ENCODE peak calls at places on chromosomes 11 and 22, in ten cellular contexts. One of them, this sample, is unnamed.

GRCh38 chr11:57288771-57289579 is 35.8 kb downstream of the TNKS1BP1 start:
- DNase-seq in Daoy: peak
- DNase-seq in stimulated activated CD4-positive, alpha-beta T cell treated with anti-CD3 and anti-CD28 coated beads, Interleukin-4, amount 100 ng/mL, for 4 hours: no peak
- DNase-seq in pons: no peak
- DNase-seq in central memory CD4-positive, alpha-beta T cell: no peak
- DNase-seq in T-helper 1 cell: no peak
- DNase-seq in T-cell: no peak
- DNase-seq in WTC11: no peak
- DNase-seq in A549: no peak
- DNase-seq in hepatic stellate cell: no peak
- DNase-seq in this sample: no peak

GRCh38 chr22:17638182-17638431 is 450 bp upstream of the BCL2L13 start:
- DNase-seq in Daoy: no peak
- DNase-seq in hepatic stellate cell: no peak
- DNase-seq in pons: no peak
- DNase-seq in T-cell: no peak
- DNase-seq in WTC11: no peak
- DNase-seq in T-helper 1 cell: no peak
- DNase-seq in A549: no peak
- DNase-seq in stimulated activated CD4-positive, alpha-beta T cell treated with anti-CD3 and anti-CD28 coated beads, Interleukin-4, amount 100 ng/mL, for 4 hours: no peak
- DNase-seq in central memory CD4-positive, alpha-beta T cell: no peak
- DNase-seq in this sample: no peak

GRCh38 chr11:18936002-18936673 is 3.1 kb downstream of the MRGPRX1 start:
- DNase-seq in T-helper 1 cell: no peak
- DNase-seq in WTC11: peak
- DNase-seq in stimulated activated CD4-positive, alpha-beta T cell treated with anti-CD3 and anti-CD28 coated beads, Interleukin-4, amount 100 ng/mL, for 4 hours: no peak
- DNase-seq in central memory CD4-positive, alpha-beta T cell: no peak
- DNase-seq in hepatic stellate cell: no peak
- DNase-seq in T-cell: no peak
- DNase-seq in pons: no peak
- DNase-seq in Daoy: no peak
- DNase-seq in A549: no peak
- DNase-seq in this sample: no peak

GRCh38 chr11:13891911-13892310 is 70.6 kb upstream of the SPON1 start:
- DNase-seq in pons: no peak
- DNase-seq in hepatic stellate cell: no peak
- DNase-seq in T-helper 1 cell: no peak
- DNase-seq in central memory CD4-positive, alpha-beta T cell: no peak
- DNase-seq in A549: no peak
- DNase-seq in T-cell: no peak
- DNase-seq in Daoy: no peak
- DNase-seq in stimulated activated CD4-positive, alpha-beta T cell treated with anti-CD3 and anti-CD28 coated beads, Interleukin-4, amount 100 ng/mL, for 4 hours: no peak
- DNase-seq in WTC11: no peak
- DNase-seq in this sample: no peak

GRCh38 chr11:70551323-70552166 is 153.2 kb downstream of the CTTN start:
- DNase-seq in pons: no peak
- DNase-seq in central memory CD4-positive, alpha-beta T cell: no peak
- DNase-seq in Daoy: peak
- DNase-seq in hepatic stellate cell: peak
- DNase-seq in A549: no peak
- DNase-seq in stimulated activated CD4-positive, alpha-beta T cell treated with anti-CD3 and anti-CD28 coated beads, Interleukin-4, amount 100 ng/mL, for 4 hours: no peak
- DNase-seq in T-cell: no peak
- DNase-seq in T-helper 1 cell: no peak
- DNase-seq in WTC11: no peak
- DNase-seq in this sample: no peak

GRCh38 chr11:124597661-124598060 is 13.6 kb upstream of the PANX3 start:
- DNase-seq in hepatic stellate cell: no peak
- DNase-seq in T-cell: no peak
- DNase-seq in central memory CD4-positive, alpha-beta T cell: no peak
- DNase-seq in WTC11: no peak
- DNase-seq in T-helper 1 cell: no peak
- DNase-seq in pons: no peak
- DNase-seq in stimulated activated CD4-positive, alpha-beta T cell treated with anti-CD3 and anti-CD28 coated beads, Interleukin-4, amount 100 ng/mL, for 4 hours: no peak
- DNase-seq in Daoy: no peak
- DNase-seq in A549: no peak
- DNase-seq in this sample: no peak

GRCh38 chr11:12390687-12391110 is 13.3 kb downstream of the PARVA start:
- DNase-seq in WTC11: no peak
- DNase-seq in hepatic stellate cell: no peak
- DNase-seq in central memory CD4-positive, alpha-beta T cell: no peak
- DNase-seq in A549: no peak
- DNase-seq in Daoy: no peak
- DNase-seq in stimulated activated CD4-positive, alpha-beta T cell treated with anti-CD3 and anti-CD28 coated beads, Interleukin-4, amount 100 ng/mL, for 4 hours: no peak
- DNase-seq in T-cell: no peak
- DNase-seq in pons: no peak
- DNase-seq in T-helper 1 cell: no peak
- DNase-seq in this sample: no peak

GRCh38 chr22:38947321-38948112 is 9.9 kb upstream of the APOBEC3A start:
- DNase-seq in central memory CD4-positive, alpha-beta T cell: no peak
- DNase-seq in pons: peak
- DNase-seq in T-cell: no peak
- DNase-seq in Daoy: no peak
- DNase-seq in A549: no peak
- DNase-seq in stimulated activated CD4-positive, alpha-beta T cell treated with anti-CD3 and anti-CD28 coated beads, Interleukin-4, amount 100 ng/mL, for 4 hours: no peak
- DNase-seq in hepatic stellate cell: no peak
- DNase-seq in WTC11: no peak
- DNase-seq in T-helper 1 cell: no peak
- DNase-seq in this sample: no peak

GRCh38 chr22:46044718-46045458 is 67.9 kb upstream of the WNT7B start:
- DNase-seq in WTC11: peak
- DNase-seq in T-cell: no peak
- DNase-seq in Daoy: no peak
- DNase-seq in stimulated activated CD4-positive, alpha-beta T cell treated with anti-CD3 and anti-CD28 coated beads, Interleukin-4, amount 100 ng/mL, for 4 hours: peak
- DNase-seq in A549: no peak
- DNase-seq in central memory CD4-positive, alpha-beta T cell: no peak
- DNase-seq in pons: no peak
- DNase-seq in T-helper 1 cell: no peak
- DNase-seq in hepatic stellate cell: no peak
- DNase-seq in this sample: no peak

GRCh38 chr11:3131330-3131941 is 33.7 kb downstream of the OSBPL5 start:
- DNase-seq in pons: no peak
- DNase-seq in Daoy: no peak
- DNase-seq in A549: no peak
- DNase-seq in stimulated activated CD4-positive, alpha-beta T cell treated with anti-CD3 and anti-CD28 coated beads, Interleukin-4, amount 100 ng/mL, for 4 hours: no peak
- DNase-seq in T-helper 1 cell: no peak
- DNase-seq in hepatic stellate cell: no peak
- DNase-seq in T-cell: no peak
- DNase-seq in central memory CD4-positive, alpha-beta T cell: no peak
- DNase-seq in WTC11: no peak
- DNase-seq in this sample: no peak

GRCh38 chr22:23065069-23065451 is 5.3 kb upstream of the GNAZ start:
- DNase-seq in A549: no peak
- DNase-seq in T-helper 1 cell: no peak
- DNase-seq in central memory CD4-positive, alpha-beta T cell: no peak
- DNase-seq in hepatic stellate cell: no peak
- DNase-seq in T-cell: no peak
- DNase-seq in WTC11: peak
- DNase-seq in pons: no peak
- DNase-seq in stimulated activated CD4-positive, alpha-beta T cell treated with anti-CD3 and anti-CD28 coated beads, Interleukin-4, amount 100 ng/mL, for 4 hours: no peak
- DNase-seq in Daoy: no peak
- DNase-seq in this sample: no peak

GRCh38 chr11:72975778-72976520 is 161.7 kb downstream of the ATG16L2 start:
- DNase-seq in WTC11: no peak
- DNase-seq in T-cell: no peak
- DNase-seq in central memory CD4-positive, alpha-beta T cell: no peak
- DNase-seq in A549: no peak
- DNase-seq in Daoy: no peak
- DNase-seq in hepatic stellate cell: peak
- DNase-seq in stimulated activated CD4-positive, alpha-beta T cell treated with anti-CD3 and anti-CD28 coated beads, Interleukin-4, amount 100 ng/mL, for 4 hours: no peak
- DNase-seq in T-helper 1 cell: peak
- DNase-seq in pons: peak
- DNase-seq in this sample: no peak

GRCh38 chr11:128565881-128566280 is 21.5 kb downstream of the ETS1 start:
- DNase-seq in central memory CD4-positive, alpha-beta T cell: no peak
- DNase-seq in hepatic stellate cell: no peak
- DNase-seq in stimulated activated CD4-positive, alpha-beta T cell treated with anti-CD3 and anti-CD28 coated beads, Interleukin-4, amount 100 ng/mL, for 4 hours: no peak
- DNase-seq in Daoy: no peak
- DNase-seq in pons: no peak
- DNase-seq in WTC11: no peak
- DNase-seq in T-cell: no peak
- DNase-seq in A549: no peak
- DNase-seq in T-helper 1 cell: no peak
- DNase-seq in this sample: no peak

GRCh38 chr22:50169774-50170341 is 673 bp upstream of the PANX2 start:
- DNase-seq in T-cell: no peak
- DNase-seq in WTC11: no peak
- DNase-seq in central memory CD4-positive, alpha-beta T cell: no peak
- DNase-seq in hepatic stellate cell: no peak
- DNase-seq in stimulated activated CD4-positive, alpha-beta T cell treated with anti-CD3 and anti-CD28 coated beads, Interleukin-4, amount 100 ng/mL, for 4 hours: peak
- DNase-seq in Daoy: peak
- DNase-seq in T-helper 1 cell: peak
- DNase-seq in pons: no peak
- DNase-seq in A549: no peak
- DNase-seq in this sample: no peak

GRCh38 chr11:15072551-15073143 is 746 bp upstream of the CALCB start:
- DNase-seq in A549: no peak
- DNase-seq in WTC11: no peak
- DNase-seq in T-helper 1 cell: no peak
- DNase-seq in T-cell: no peak
- DNase-seq in Daoy: no peak
- DNase-seq in central memory CD4-positive, alpha-beta T cell: no peak
- DNase-seq in hepatic stellate cell: no peak
- DNase-seq in pons: no peak
- DNase-seq in stimulated activated CD4-positive, alpha-beta T cell treated with anti-CD3 and anti-CD28 coated beads, Interleukin-4, amount 100 ng/mL, for 4 hours: no peak
- DNase-seq in this sample: no peak

GRCh38 chr22:46027219-46028068 is 50.5 kb upstream of the WNT7B start:
- DNase-seq in WTC11: peak
- DNase-seq in Daoy: no peak
- DNase-seq in pons: peak
- DNase-seq in stimulated activated CD4-positive, alpha-beta T cell treated with anti-CD3 and anti-CD28 coated beads, Interleukin-4, amount 100 ng/mL, for 4 hours: no peak
- DNase-seq in central memory CD4-positive, alpha-beta T cell: no peak
- DNase-seq in hepatic stellate cell: no peak
- DNase-seq in T-helper 1 cell: no peak
- DNase-seq in T-cell: no peak
- DNase-seq in A549: no peak
- DNase-seq in this sample: no peak

GRCh38 chr22:30424471-30425326 is 869 bp upstream of the MTFP1 start:
- DNase-seq in A549: peak
- DNase-seq in pons: peak
- DNase-seq in WTC11: no peak
- DNase-seq in stimulated activated CD4-positive, alpha-beta T cell treated with anti-CD3 and anti-CD28 coated beads, Interleukin-4, amount 100 ng/mL, for 4 hours: no peak
- DNase-seq in T-helper 1 cell: peak
- DNase-seq in central memory CD4-positive, alpha-beta T cell: no peak
- DNase-seq in hepatic stellate cell: no peak
- DNase-seq in Daoy: peak
- DNase-seq in T-cell: no peak
- DNase-seq in this sample: no peak

GRCh38 chr11:119810478-119811232 is 81.7 kb upstream of the NECTIN1 start:
- DNase-seq in Daoy: no peak
- DNase-seq in A549: no peak
- DNase-seq in hepatic stellate cell: no peak
- DNase-seq in stimulated activated CD4-positive, alpha-beta T cell treated with anti-CD3 and anti-CD28 coated beads, Interleukin-4, amount 100 ng/mL, for 4 hours: no peak
- DNase-seq in central memory CD4-positive, alpha-beta T cell: no peak
- DNase-seq in pons: no peak
- DNase-seq in WTC11: no peak
- DNase-seq in T-helper 1 cell: no peak
- DNase-seq in T-cell: no peak
- DNase-seq in this sample: no peak

GRCh38 chr11:10310301-10310841 is 5.5 kb downstream of the ADM start:
- DNase-seq in central memory CD4-positive, alpha-beta T cell: no peak
- DNase-seq in A549: peak
- DNase-seq in stimulated activated CD4-positive, alpha-beta T cell treated with anti-CD3 and anti-CD28 coated beads, Interleukin-4, amount 100 ng/mL, for 4 hours: no peak
- DNase-seq in Daoy: no peak
- DNase-seq in T-cell: no peak
- DNase-seq in WTC11: no peak
- DNase-seq in pons: no peak
- DNase-seq in hepatic stellate cell: no peak
- DNase-seq in T-helper 1 cell: no peak
- DNase-seq in this sample: no peak

GRCh38 chr22:30704978-30705377 is 10.3 kb downstream of the OSBP2 start:
- DNase-seq in WTC11: no peak
- DNase-seq in T-helper 1 cell: no peak
- DNase-seq in hepatic stellate cell: no peak
- DNase-seq in pons: no peak
- DNase-seq in Daoy: no peak
- DNase-seq in stimulated activated CD4-positive, alpha-beta T cell treated with anti-CD3 and anti-CD28 coated beads, Interleukin-4, amount 100 ng/mL, for 4 hours: no peak
- DNase-seq in A549: no peak
- DNase-seq in T-cell: no peak
- DNase-seq in central memory CD4-positive, alpha-beta T cell: no peak
- DNase-seq in this sample: no peak

GRCh38 chr11:117704416-117705150 is 92.4 kb downstream of the DSCAML1 start:
- DNase-seq in central memory CD4-positive, alpha-beta T cell: no peak
- DNase-seq in pons: no peak
- DNase-seq in hepatic stellate cell: no peak
- DNase-seq in A549: no peak
- DNase-seq in T-helper 1 cell: no peak
- DNase-seq in stimulated activated CD4-positive, alpha-beta T cell treated with anti-CD3 and anti-CD28 coated beads, Interleukin-4, amount 100 ng/mL, for 4 hours: no peak
- DNase-seq in Daoy: peak
- DNase-seq in WTC11: no peak
- DNase-seq in T-cell: no peak
- DNase-seq in this sample: no peak

GRCh38 chr11:20156280-20156875 is 3.9 kb downstream of the DBX1 start:
- DNase-seq in hepatic stellate cell: no peak
- DNase-seq in Daoy: peak
- DNase-seq in stimulated activated CD4-positive, alpha-beta T cell treated with anti-CD3 and anti-CD28 coated beads, Interleukin-4, amount 100 ng/mL, for 4 hours: peak
- DNase-seq in pons: no peak
- DNase-seq in central memory CD4-positive, alpha-beta T cell: peak
- DNase-seq in T-cell: peak
- DNase-seq in A549: no peak
- DNase-seq in T-helper 1 cell: peak
- DNase-seq in WTC11: peak
- DNase-seq in this sample: peak

GRCh38 chr22:24496234-24496633 is 1.1 kb downstream of the UPB1 start:
- DNase-seq in stimulated activated CD4-positive, alpha-beta T cell treated with anti-CD3 and anti-CD28 coated beads, Interleukin-4, amount 100 ng/mL, for 4 hours: no peak
- DNase-seq in Daoy: no peak
- DNase-seq in pons: no peak
- DNase-seq in T-cell: no peak
- DNase-seq in A549: no peak
- DNase-seq in central memory CD4-positive, alpha-beta T cell: no peak
- DNase-seq in T-helper 1 cell: no peak
- DNase-seq in WTC11: no peak
- DNase-seq in hepatic stellate cell: no peak
- DNase-seq in this sample: no peak

GRCh38 chr11:824292-824880 is 3.3 kb upstream of the CRACR2B start:
- DNase-seq in A549: no peak
- DNase-seq in T-helper 1 cell: no peak
- DNase-seq in hepatic stellate cell: no peak
- DNase-seq in pons: no peak
- DNase-seq in Daoy: no peak
- DNase-seq in central memory CD4-positive, alpha-beta T cell: no peak
- DNase-seq in T-cell: no peak
- DNase-seq in stimulated activated CD4-positive, alpha-beta T cell treated with anti-CD3 and anti-CD28 coated beads, Interleukin-4, amount 100 ng/mL, for 4 hours: no peak
- DNase-seq in WTC11: no peak
- DNase-seq in this sample: no peak

GRCh38 chr22:39178206-39179111 is 26.0 kb upstream of the CBX7 start:
- DNase-seq in A549: no peak
- DNase-seq in stimulated activated CD4-positive, alpha-beta T cell treated with anti-CD3 and anti-CD28 coated beads, Interleukin-4, amount 100 ng/mL, for 4 hours: no peak
- DNase-seq in WTC11: no peak
- DNase-seq in hepatic stellate cell: no peak
- DNase-seq in T-helper 1 cell: no peak
- DNase-seq in pons: no peak
- DNase-seq in Daoy: no peak
- DNase-seq in T-cell: no peak
- DNase-seq in central memory CD4-positive, alpha-beta T cell: no peak
- DNase-seq in this sample: no peak

GRCh38 chr11:68213135-68213515 is at the start of gene KMT5B:
- DNase-seq in A549: no peak
- DNase-seq in stimulated activated CD4-positive, alpha-beta T cell treated with anti-CD3 and anti-CD28 coated beads, Interleukin-4, amount 100 ng/mL, for 4 hours: peak
- DNase-seq in Daoy: no peak
- DNase-seq in hepatic stellate cell: peak
- DNase-seq in central memory CD4-positive, alpha-beta T cell: no peak
- DNase-seq in T-helper 1 cell: no peak
- DNase-seq in T-cell: no peak
- DNase-seq in pons: no peak
- DNase-seq in WTC11: peak
- DNase-seq in this sample: peak

GRCh38 chr11:110862407-110862806 is 150.2 kb upstream of the ARHGAP20 start:
- DNase-seq in T-cell: no peak
- DNase-seq in central memory CD4-positive, alpha-beta T cell: no peak
- DNase-seq in stimulated activated CD4-positive, alpha-beta T cell treated with anti-CD3 and anti-CD28 coated beads, Interleukin-4, amount 100 ng/mL, for 4 hours: no peak
- DNase-seq in Daoy: no peak
- DNase-seq in hepatic stellate cell: no peak
- DNase-seq in T-helper 1 cell: no peak
- DNase-seq in A549: no peak
- DNase-seq in pons: no peak
- DNase-seq in WTC11: no peak
- DNase-seq in this sample: no peak

GRCh38 chr11:12007769-12008737 is at the start of gene DKK3:
- DNase-seq in A549: no peak
- DNase-seq in Daoy: no peak
- DNase-seq in stimulated activated CD4-positive, alpha-beta T cell treated with anti-CD3 and anti-CD28 coated beads, Interleukin-4, amount 100 ng/mL, for 4 hours: no peak
- DNase-seq in pons: peak
- DNase-seq in hepatic stellate cell: no peak
- DNase-seq in T-cell: no peak
- DNase-seq in WTC11: peak
- DNase-seq in T-helper 1 cell: no peak
- DNase-seq in central memory CD4-positive, alpha-beta T cell: no peak
- DNase-seq in this sample: no peak